ENCODE peak calls at places on chromosome 4, in seven cellular contexts. One of them, this sample, is unnamed.

GRCh38 chr4:69054578-69055200 is 41.6 kb upstream of the UGT2B7 start:
- DNase-seq in coronary artery: no peak
- DNase-seq in tibial artery: no peak
- DNase-seq in A549: no peak
- DNase-seq in H7: no peak
- DNase-seq in activated T-cell treated with anti-CD3 and anti-CD28 coated beads, Interleukin-2, amount 50 U/mL, for 1 hour: no peak
- DNase-seq in anterior cingulate cortex: no peak
- DNase-seq in this sample: no peak

GRCh38 chr4:172308078-172308477 is 494.9 kb downstream of the GALNTL6 start:
- DNase-seq in activated T-cell treated with anti-CD3 and anti-CD28 coated beads, Interleukin-2, amount 50 U/mL, for 1 hour: no peak
- DNase-seq in H7: no peak
- DNase-seq in A549: no peak
- DNase-seq in tibial artery: no peak
- DNase-seq in anterior cingulate cortex: no peak
- DNase-seq in coronary artery: no peak
- DNase-seq in this sample: no peak

GRCh38 chr4:104743141-104743748 is 248.6 kb upstream of the CXXC4 start:
- DNase-seq in activated T-cell treated with anti-CD3 and anti-CD28 coated beads, Interleukin-2, amount 50 U/mL, for 1 hour: no peak
- DNase-seq in H7: no peak
- DNase-seq in tibial artery: no peak
- DNase-seq in A549: no peak
- DNase-seq in anterior cingulate cortex: no peak
- DNase-seq in coronary artery: no peak
- DNase-seq in this sample: no peak

GRCh38 chr4:8700576-8700975 is 108.0 kb downstream of the CPZ start:
- DNase-seq in anterior cingulate cortex: no peak
- DNase-seq in activated T-cell treated with anti-CD3 and anti-CD28 coated beads, Interleukin-2, amount 50 U/mL, for 1 hour: no peak
- DNase-seq in tibial artery: peak; percentile 6
- DNase-seq in A549: no peak
- DNase-seq in H7: peak; percentile 62
- DNase-seq in coronary artery: peak; percentile 41
- DNase-seq in this sample: peak; percentile 41

GRCh38 chr4:170127758-170128157 is 38.0 kb upstream of the AADAT start:
- DNase-seq in A549: no peak
- DNase-seq in activated T-cell treated with anti-CD3 and anti-CD28 coated beads, Interleukin-2, amount 50 U/mL, for 1 hour: no peak
- DNase-seq in anterior cingulate cortex: no peak
- DNase-seq in tibial artery: no peak
- DNase-seq in coronary artery: no peak
- DNase-seq in H7: no peak
- DNase-seq in this sample: no peak

GRCh38 chr4:58936436-58936835 is 1826.3 kb upstream of the IGFBP7 start:
- DNase-seq in tibial artery: no peak
- DNase-seq in activated T-cell treated with anti-CD3 and anti-CD28 coated beads, Interleukin-2, amount 50 U/mL, for 1 hour: no peak
- DNase-seq in coronary artery: no peak
- DNase-seq in anterior cingulate cortex: no peak
- DNase-seq in A549: no peak
- DNase-seq in H7: no peak
- DNase-seq in this sample: no peak

GRCh38 chr4:8592366-8593267 is at the start of gene CPZ:
- DNase-seq in anterior cingulate cortex: no peak
- DNase-seq in tibial artery: no peak
- DNase-seq in A549: no peak
- DNase-seq in H7: peak; percentile 98
- DNase-seq in activated T-cell treated with anti-CD3 and anti-CD28 coated beads, Interleukin-2, amount 50 U/mL, for 1 hour: no peak
- DNase-seq in coronary artery: no peak
- DNase-seq in this sample: peak; percentile 92

GRCh38 chr4:138821321-138821720 is 194.3 kb upstream of the NOCT start:
- DNase-seq in A549: no peak
- DNase-seq in coronary artery: no peak
- DNase-seq in activated T-cell treated with anti-CD3 and anti-CD28 coated beads, Interleukin-2, amount 50 U/mL, for 1 hour: no peak
- DNase-seq in H7: no peak
- DNase-seq in anterior cingulate cortex: no peak
- DNase-seq in tibial artery: no peak
- DNase-seq in this sample: no peak

GRCh38 chr4:79241846-79242245 is 84.0 kb downstream of the NAA11 start:
- DNase-seq in tibial artery: no peak
- DNase-seq in coronary artery: no peak
- DNase-seq in H7: peak; percentile 25
- DNase-seq in activated T-cell treated with anti-CD3 and anti-CD28 coated beads, Interleukin-2, amount 50 U/mL, for 1 hour: no peak
- DNase-seq in anterior cingulate cortex: no peak
- DNase-seq in A549: no peak
- DNase-seq in this sample: peak; percentile 53

GRCh38 chr4:40990202-40990898 is 224.0 kb downstream of the APBB2 start:
- DNase-seq in activated T-cell treated with anti-CD3 and anti-CD28 coated beads, Interleukin-2, amount 50 U/mL, for 1 hour: no peak
- DNase-seq in A549: peak; percentile 55
- DNase-seq in H7: no peak
- DNase-seq in anterior cingulate cortex: no peak
- DNase-seq in tibial artery: no peak
- DNase-seq in coronary artery: no peak
- DNase-seq in this sample: no peak

GRCh38 chr4:11632488-11632887 is 203.8 kb upstream of the HS3ST1 start:
- DNase-seq in tibial artery: no peak
- DNase-seq in activated T-cell treated with anti-CD3 and anti-CD28 coated beads, Interleukin-2, amount 50 U/mL, for 1 hour: no peak
- DNase-seq in coronary artery: no peak
- DNase-seq in H7: no peak
- DNase-seq in anterior cingulate cortex: no peak
- DNase-seq in A549: no peak
- DNase-seq in this sample: no peak

This sample was measured in endodermal cell.